ENCODE peak calls at places on chromosome 2, in four cellular contexts. Y is progenitor cell of endocrine pancreas; A is activated CD4-positive, alpha-beta T cell treated with anti-CD3 and anti-CD28 coated beads, Interleukin-2, amount 50 U/mL, for 48 hours; T is HTR-8/SVneo. I is an unnamed sample.

GRCh38 chr2:59567115-59567514 is 986.3 kb downstream of the BCL11A start:
- DNase-seq in A (no peak), Y (no peak), T (no peak), I (no peak)

GRCh38 chr2:101173707-101174295 is 22.6 kb upstream of the TBC1D8 start:
- DNase-seq in T (no peak), A (peak; percentile 43), Y (no peak), I (no peak)

GRCh38 chr2:29530281-29530680 is 391.1 kb downstream of the ALK start:
- DNase-seq in Y (no peak), T (no peak), A (no peak), I (no peak)

GRCh38 chr2:74041726-74042125 is 57.0 kb downstream of the TET3 start:
- DNase-seq in T (no peak), Y (no peak), A (no peak), I (no peak)

GRCh38 chr2:17851731-17852585 is 26.5 kb upstream of the KCNS3 start:
- DNase-seq in Y (peak; percentile 36), T (peak; percentile 65), A (peak; percentile 35), I (peak; percentile 71)

GRCh38 chr2:121777699-121778058 is 22.2 kb downstream of the TSN start:
- DNase-seq in A (no peak), Y (no peak), T (no peak), I (no peak)

GRCh38 chr2:43636616-43637015 is 444 bp upstream of the PLEKHH2 start:
- DNase-seq in Y (no peak), T (no peak), A (peak; percentile 22), I (no peak)

GRCh38 chr2:21916934-21917522 is 793.3 kb downstream of the TDRD15 start:
- DNase-seq in Y (no peak), A (no peak), T (no peak), I (no peak)

GRCh38 chr2:101893676-101894381 is 97.9 kb upstream of the IL1R2 start:
- DNase-seq in T (no peak), A (no peak), Y (no peak), I (peak; percentile 64)

GRCh38 chr2:53654364-53654763 is 113.2 kb upstream of the CHAC2 start:
- DNase-seq in T (no peak), Y (no peak), A (no peak), I (no peak)